ENCODE peak calls at places on chromosomes 13 and 19, in eight cellular contexts. I is bronchial epithelial cell; K is brain microvascular endothelial cell; T is lower lobe of right lung; E is dorsolateral prefrontal cortex; X is choroid plexus epithelial cell; W is GM23338; M is CD8-positive, alpha-beta T cell. D is an unnamed sample.

GRCh38 chr19:33282036-33282686 is 20.2 kb downstream of the CEBPA start:
- DNase-seq in I (no peak), K (no peak), T (no peak), E (no peak), X (no peak), W (no peak), M (no peak), D (no peak)

GRCh38 chr19:2755448-2755705 is 15.6 kb upstream of the SLC39A3 start:
- DNase-seq in I (no peak), K (no peak), T (no peak), E (no peak), X (no peak), W (no peak), M (no peak), D (no peak)

GRCh38 chr13:30441304-30441703 is 19.0 kb downstream of the UBE2L5 start:
- DNase-seq in I (peak), K (no peak), T (no peak), E (no peak), X (no peak), W (no peak), M (no peak), D (no peak)

GRCh38 chr13:50914848-50915247 is 5.3 kb downstream of the RNASEH2B start:
- DNase-seq in I (no peak), K (peak), T (no peak), E (no peak), X (peak), W (no peak), M (no peak), D (peak)

GRCh38 chr13:98022210-98022609 is 68.7 kb downstream of the IPO5 start:
- DNase-seq in I (peak), K (peak), T (no peak), E (no peak), X (peak), W (no peak), M (no peak), D (peak)

GRCh38 chr13:20127263-20127562 is 33.6 kb downstream of the GJA3 start:
- DNase-seq in I (peak), K (no peak), T (no peak), E (no peak), X (no peak), W (no peak), M (no peak), D (peak)

GRCh38 chr13:40171566-40171965 is 494.9 kb downstream of the FOXO1 start:
- DNase-seq in I (no peak), K (no peak), T (no peak), E (no peak), X (no peak), W (no peak), M (no peak), D (no peak)

GRCh38 chr13:23377603-23378002 is 55.9 kb downstream of the SACS start:
- DNase-seq in I (no peak), K (no peak), T (no peak), E (no peak), X (no peak), W (no peak), M (no peak), D (no peak)

GRCh38 chr19:7857727-7858701 is 16.2 kb downstream of the PRR36 start:
- DNase-seq in I (no peak), K (no peak), T (no peak), E (no peak), X (no peak), W (peak), M (no peak), D (no peak)

GRCh38 chr19:29404951-29405727 is 120.7 kb upstream of the VSTM2B start:
- DNase-seq in I (no peak), K (no peak), T (no peak), E (no peak), X (no peak), W (peak), M (no peak), D (no peak)

GRCh38 chr13:113491418-113491883 is 940 bp upstream of the DCUN1D2 start:
- DNase-seq in I (no peak), K (no peak), T (peak), E (no peak), X (peak), W (peak), M (no peak), D (peak)

GRCh38 chr13:109802936-109803335 is 16.6 kb upstream of the IRS2 start:
- DNase-seq in I (no peak), K (no peak), T (no peak), E (no peak), X (no peak), W (no peak), M (no peak), D (no peak)

GRCh38 chr13:46341112-46341711 is 45.8 kb downstream of the RUBCNL start:
- DNase-seq in I (peak), K (peak), T (no peak), E (no peak), X (peak), W (no peak), M (no peak), D (peak)

GRCh38 chr19:51694318-51695085 is 1.4 kb downstream of the SPACA6 start:
- DNase-seq in I (no peak), K (no peak), T (no peak), E (no peak), X (no peak), W (no peak), M (no peak), D (no peak)

GRCh38 chr13:46143239-46143701 is 38.4 kb upstream of the CPB2 start:
- DNase-seq in I (no peak), K (no peak), T (no peak), E (no peak), X (no peak), W (no peak), M (no peak), D (no peak)

GRCh38 chr19:6373813-6374108 is 1.2 kb downstream of the ALKBH7 start:
- DNase-seq in I (no peak), K (no peak), T (no peak), E (no peak), X (no peak), W (no peak), M (no peak), D (no peak)

GRCh38 chr19:13096968-13097330 is 5.7 kb downstream of the LYL1 start:
- DNase-seq in I (no peak), K (no peak), T (no peak), E (no peak), X (no peak), W (no peak), M (no peak), D (no peak)

GRCh38 chr19:13095393-13095784 is 7.3 kb downstream of the LYL1 start:
- DNase-seq in I (no peak), K (no peak), T (no peak), E (no peak), X (no peak), W (peak), M (peak), D (no peak)

GRCh38 chr19:13097331-13098258 is 5.1 kb downstream of the LYL1 start:
- DNase-seq in I (no peak), K (no peak), T (peak), E (no peak), X (no peak), W (peak), M (no peak), D (no peak)

GRCh38 chr19:13094771-13095392 is 7.8 kb downstream of the LYL1 start:
- DNase-seq in I (no peak), K (no peak), T (no peak), E (no peak), X (no peak), W (peak), M (no peak), D (no peak)

GRCh38 chr19:13095934-13096890 is 6.4 kb downstream of the LYL1 start:
- DNase-seq in I (no peak), K (no peak), T (no peak), E (no peak), X (no peak), W (peak), M (no peak), D (no peak)
- TF ChIP-seq CTCF in I (peak), K (peak), T (no peak), E (no peak), X (no peak), W (no peak), M (no peak), D (no peak)

DNA sequence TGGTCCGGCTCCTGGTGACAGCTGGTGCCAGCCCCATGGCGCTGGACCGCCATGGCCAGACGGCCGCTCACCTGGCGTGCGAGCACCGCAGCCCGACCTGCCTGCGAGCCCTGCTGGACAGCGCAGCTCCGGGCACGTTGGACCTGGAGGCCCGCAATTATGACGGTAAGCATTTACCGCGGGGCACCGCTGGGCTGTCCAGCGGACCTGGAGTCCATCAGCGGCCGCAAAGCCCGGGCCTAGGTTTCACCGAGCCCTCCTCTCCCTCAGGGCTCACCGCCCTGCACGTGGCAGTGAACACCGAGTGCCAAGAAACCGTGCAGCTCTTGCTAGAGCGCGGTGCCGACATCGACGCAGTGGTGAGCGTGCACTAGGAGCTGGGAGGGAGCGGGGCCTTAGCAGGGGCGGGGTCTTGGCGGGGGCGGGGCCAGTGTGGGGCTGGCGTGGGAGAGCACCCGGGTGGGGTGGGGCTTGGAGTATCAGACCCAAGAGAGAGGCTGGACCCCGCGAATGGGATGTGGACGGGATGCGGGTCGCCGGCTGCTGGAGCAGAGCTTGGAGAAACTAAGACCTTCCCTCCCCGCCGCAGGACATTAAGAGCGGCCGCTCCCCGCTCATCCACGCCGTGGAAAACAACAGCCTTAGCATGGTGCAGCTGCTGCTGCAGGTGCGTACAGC is 8.7 kb downstream of the BCL3 start:
- DNase-seq in I (no peak), K (no peak), T (no peak), E (no peak), X (peak), W (peak), M (no peak), D (peak)
- H3K4me3 ChIP-seq in I (no peak), K (peak), T (peak), E (peak), X (peak), W (peak), M (no peak), D (peak)

GRCh38 chr13:24788538-24788937 is 24.6 kb downstream of the RNF17 start:
- DNase-seq in I (no peak), K (no peak), T (no peak), E (no peak), X (no peak), W (no peak), M (no peak), D (no peak)
- TF ChIP-seq CTCF in I (no peak), K (no peak), T (no peak), E (no peak), X (no peak), W (no peak), M (no peak), D (no peak)

DNA sequence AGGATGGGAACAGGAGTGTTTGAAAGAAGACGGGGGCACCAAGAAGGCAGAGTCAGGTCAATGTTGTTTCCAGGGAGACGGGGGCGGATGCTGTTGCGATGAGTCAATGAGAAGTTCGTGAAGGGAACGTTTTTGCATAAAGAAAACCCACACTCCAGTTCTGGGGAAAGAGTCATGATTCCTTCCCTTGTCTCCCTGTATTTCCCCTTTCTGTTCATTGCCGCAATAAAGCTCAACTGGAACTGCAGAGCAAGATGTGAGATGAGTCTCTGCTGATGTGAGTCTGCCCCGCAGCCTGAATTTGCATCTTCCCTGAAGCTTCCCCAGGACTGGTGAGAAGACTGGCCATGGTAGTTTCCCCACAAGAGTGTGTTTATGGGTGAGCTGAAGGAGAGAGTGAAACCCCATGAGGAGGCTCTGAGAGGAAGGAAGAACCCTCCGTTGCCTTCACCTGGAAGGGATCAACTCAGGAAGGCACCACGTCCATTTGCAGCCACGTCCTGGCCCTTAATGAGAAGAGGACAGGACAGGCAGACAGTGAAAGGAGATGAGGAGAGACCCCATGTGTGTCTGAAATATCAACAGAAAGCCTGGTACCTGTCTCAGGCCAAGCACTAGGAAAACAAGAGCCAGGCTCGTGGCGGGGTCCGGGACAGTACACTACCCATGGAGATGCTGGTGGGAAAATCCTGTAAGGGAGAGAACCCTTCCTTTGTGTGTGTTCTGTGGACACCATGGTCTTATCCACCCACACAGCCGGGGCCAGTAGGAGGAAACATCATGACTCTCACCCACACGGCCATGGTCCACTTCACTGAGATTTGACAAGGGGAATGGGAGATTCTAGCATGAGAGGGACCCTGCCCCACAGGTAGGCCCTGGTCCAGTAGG is 13.7 kb downstream of the LILRA1 start:
- DNase-seq in I (no peak), K (no peak), T (no peak), E (no peak), X (no peak), W (no peak), M (no peak), D (no peak)
- H3K4me3 ChIP-seq in I (no peak), K (no peak), T (no peak), E (no peak), X (no peak), W (no peak), M (no peak), D (no peak)

DNA sequence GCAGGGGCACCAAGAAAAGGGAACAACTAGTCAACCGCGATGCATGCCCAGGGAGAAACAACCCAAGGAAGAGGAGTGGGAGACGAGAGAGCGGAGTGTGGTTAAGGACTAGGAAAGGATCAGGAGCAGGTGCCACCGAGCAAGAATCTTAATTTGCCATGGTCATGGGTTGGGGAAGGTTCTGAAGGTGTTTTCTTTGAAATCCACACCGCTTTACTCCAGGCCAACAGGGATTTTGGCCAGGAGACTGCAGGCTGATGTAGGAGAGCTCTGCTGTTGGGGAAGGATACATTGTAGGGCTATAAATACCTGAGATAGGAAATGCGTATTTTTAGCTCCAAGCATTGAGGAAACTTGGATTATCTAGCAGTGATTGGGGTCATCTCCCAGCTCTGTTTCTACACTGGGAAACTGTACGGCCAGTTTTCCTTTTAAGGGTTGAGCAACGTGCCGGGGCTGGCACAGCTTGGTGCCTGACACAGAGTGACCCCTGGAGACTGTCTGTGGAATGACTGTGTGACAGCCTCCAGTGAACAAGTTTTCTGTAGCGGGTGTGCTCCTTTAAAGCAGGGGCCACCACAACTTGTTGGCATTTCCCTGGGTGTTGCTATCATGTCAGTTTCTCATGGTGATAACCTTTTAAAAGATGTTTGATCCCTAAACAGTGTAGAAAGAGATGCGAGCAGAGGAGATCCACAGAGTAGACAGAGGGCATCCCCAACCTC is 34.2 kb downstream of the ZNF536 start:
- DNase-seq in I (no peak), K (no peak), T (no peak), E (no peak), X (no peak), W (peak), M (no peak), D (no peak)
- TF ChIP-seq CTCF in I (no peak), K (peak), T (no peak), E (peak), X (no peak), W (peak), M (no peak), D (no peak)

GRCh38 chr19:36340786-36341386 is 38.1 kb downstream of the ZFP14 start:
- DNase-seq in I (no peak), K (no peak), T (no peak), E (no peak), X (no peak), W (no peak), M (no peak), D (no peak)
- H3K4me3 ChIP-seq in I (no peak), K (no peak), T (no peak), E (no peak), X (no peak), W (no peak), M (no peak), D (no peak)